ENCODE peak calls at places on chromosomes 12 and 14, in ten cellular contexts. One of them, this sample, is unnamed.

GRCh38 chr12:45831590-45831989 is 102.1 kb downstream of the ARID2 start:
- DNase-seq in upper lobe of right lung: no peak
- DNase-seq in HTR-8/SVneo: no peak
- DNase-seq in LNCaP clone FGC: no peak
- DNase-seq in HFF-Myc: no peak
- DNase-seq in D341Med: no peak
- DNase-seq in GM03348: no peak
- DNase-seq in mesothelial cell of epicardium: no peak
- DNase-seq in NCI-H2081 treated with DMSO at 0.1 percent for 48 hours: no peak
- DNase-seq in progenitor cell of endocrine pancreas: no peak
- DNase-seq in this sample: no peak

GRCh38 chr14:58659846-58660245 is 22.1 kb downstream of the DACT1 start:
- DNase-seq in upper lobe of right lung: no peak
- DNase-seq in HTR-8/SVneo: no peak
- DNase-seq in LNCaP clone FGC: no peak
- DNase-seq in HFF-Myc: no peak
- DNase-seq in D341Med: no peak
- DNase-seq in GM03348: no peak
- DNase-seq in mesothelial cell of epicardium: no peak
- DNase-seq in NCI-H2081 treated with DMSO at 0.1 percent for 48 hours: no peak
- DNase-seq in progenitor cell of endocrine pancreas: no peak
- DNase-seq in this sample: no peak

GRCh38 chr14:101553931-101554330 is 7.4 kb upstream of the DIO3 start:
- DNase-seq in upper lobe of right lung: no peak
- DNase-seq in HTR-8/SVneo: no peak
- DNase-seq in LNCaP clone FGC: no peak
- DNase-seq in HFF-Myc: no peak
- DNase-seq in D341Med: no peak
- DNase-seq in GM03348: no peak
- DNase-seq in mesothelial cell of epicardium: no peak
- DNase-seq in NCI-H2081 treated with DMSO at 0.1 percent for 48 hours: no peak
- DNase-seq in progenitor cell of endocrine pancreas: no peak
- DNase-seq in this sample: no peak

GRCh38 chr14:74524813-74525135 is 31.2 kb downstream of the ISCA2 start:
- DNase-seq in upper lobe of right lung: no peak
- DNase-seq in HTR-8/SVneo: no peak
- DNase-seq in LNCaP clone FGC: no peak
- DNase-seq in HFF-Myc: no peak
- DNase-seq in D341Med: no peak
- DNase-seq in GM03348: no peak
- DNase-seq in mesothelial cell of epicardium: no peak
- DNase-seq in NCI-H2081 treated with DMSO at 0.1 percent for 48 hours: no peak
- DNase-seq in progenitor cell of endocrine pancreas: no peak
- DNase-seq in this sample: no peak

GRCh38 chr12:9064815-9065606 is 50.7 kb downstream of the A2M start:
- DNase-seq in upper lobe of right lung: peak
- DNase-seq in HTR-8/SVneo: peak
- DNase-seq in LNCaP clone FGC: peak
- DNase-seq in HFF-Myc: no peak
- DNase-seq in D341Med: peak
- DNase-seq in GM03348: peak
- DNase-seq in mesothelial cell of epicardium: peak
- DNase-seq in NCI-H2081 treated with DMSO at 0.1 percent for 48 hours: no peak
- DNase-seq in progenitor cell of endocrine pancreas: peak
- DNase-seq in this sample: peak

GRCh38 chr12:113808095-113808951 is 157.8 kb downstream of the RBM19 start:
- DNase-seq in upper lobe of right lung: no peak
- DNase-seq in HTR-8/SVneo: no peak
- DNase-seq in LNCaP clone FGC: no peak
- DNase-seq in HFF-Myc: no peak
- DNase-seq in D341Med: no peak
- DNase-seq in GM03348: no peak
- DNase-seq in mesothelial cell of epicardium: no peak
- DNase-seq in NCI-H2081 treated with DMSO at 0.1 percent for 48 hours: no peak
- DNase-seq in progenitor cell of endocrine pancreas: no peak
- DNase-seq in this sample: no peak

GRCh38 chr12:11499802-11500201 is 104.4 kb upstream of the PRB2 start:
- DNase-seq in upper lobe of right lung: no peak
- DNase-seq in HTR-8/SVneo: no peak
- DNase-seq in LNCaP clone FGC: no peak
- DNase-seq in HFF-Myc: no peak
- DNase-seq in D341Med: no peak
- DNase-seq in GM03348: no peak
- DNase-seq in mesothelial cell of epicardium: no peak
- DNase-seq in NCI-H2081 treated with DMSO at 0.1 percent for 48 hours: no peak
- DNase-seq in progenitor cell of endocrine pancreas: no peak
- DNase-seq in this sample: no peak

GRCh38 chr14:56136571-56137498 is 18.6 kb downstream of the PELI2 start:
- DNase-seq in upper lobe of right lung: no peak
- DNase-seq in HTR-8/SVneo: no peak
- DNase-seq in LNCaP clone FGC: no peak
- DNase-seq in HFF-Myc: no peak
- DNase-seq in D341Med: no peak
- DNase-seq in GM03348: no peak
- DNase-seq in mesothelial cell of epicardium: no peak
- DNase-seq in NCI-H2081 treated with DMSO at 0.1 percent for 48 hours: no peak
- DNase-seq in progenitor cell of endocrine pancreas: no peak
- DNase-seq in this sample: no peak

GRCh38 chr12:112162261-112162790 is 37.0 kb downstream of the TRAFD1 start:
- DNase-seq in upper lobe of right lung: peak
- DNase-seq in HTR-8/SVneo: no peak
- DNase-seq in LNCaP clone FGC: no peak
- DNase-seq in HFF-Myc: no peak
- DNase-seq in D341Med: peak
- DNase-seq in GM03348: no peak
- DNase-seq in mesothelial cell of epicardium: no peak
- DNase-seq in NCI-H2081 treated with DMSO at 0.1 percent for 48 hours: no peak
- DNase-seq in progenitor cell of endocrine pancreas: no peak
- DNase-seq in this sample: no peak

GRCh38 chr12:64780531-64781373 is 21.5 kb upstream of the GNS start:
- DNase-seq in upper lobe of right lung: peak
- DNase-seq in HTR-8/SVneo: peak
- DNase-seq in LNCaP clone FGC: no peak
- DNase-seq in HFF-Myc: no peak
- DNase-seq in D341Med: peak
- DNase-seq in GM03348: peak
- DNase-seq in mesothelial cell of epicardium: peak
- DNase-seq in NCI-H2081 treated with DMSO at 0.1 percent for 48 hours: peak
- DNase-seq in progenitor cell of endocrine pancreas: peak
- DNase-seq in this sample: no peak

GRCh38 chr12:49662998-49663843 is 39.9 kb downstream of the PRPF40B start:
- DNase-seq in upper lobe of right lung: peak
- DNase-seq in HTR-8/SVneo: peak
- DNase-seq in LNCaP clone FGC: no peak
- DNase-seq in HFF-Myc: peak
- DNase-seq in D341Med: no peak
- DNase-seq in GM03348: peak
- DNase-seq in mesothelial cell of epicardium: no peak
- DNase-seq in NCI-H2081 treated with DMSO at 0.1 percent for 48 hours: no peak
- DNase-seq in progenitor cell of endocrine pancreas: no peak
- DNase-seq in this sample: peak

GRCh38 chr14:63853831-63854293 is 1.1 kb downstream of the SYNE2 start:
- DNase-seq in upper lobe of right lung: peak
- DNase-seq in HTR-8/SVneo: peak
- DNase-seq in LNCaP clone FGC: peak
- DNase-seq in HFF-Myc: no peak
- DNase-seq in D341Med: peak
- DNase-seq in GM03348: peak
- DNase-seq in mesothelial cell of epicardium: peak
- DNase-seq in NCI-H2081 treated with DMSO at 0.1 percent for 48 hours: no peak
- DNase-seq in progenitor cell of endocrine pancreas: peak
- DNase-seq in this sample: no peak

GRCh38 chr14:92677087-92677668 is 71.2 kb downstream of the LGMN start:
- DNase-seq in upper lobe of right lung: peak
- DNase-seq in HTR-8/SVneo: no peak
- DNase-seq in LNCaP clone FGC: no peak
- DNase-seq in HFF-Myc: no peak
- DNase-seq in D341Med: no peak
- DNase-seq in GM03348: no peak
- DNase-seq in mesothelial cell of epicardium: no peak
- DNase-seq in NCI-H2081 treated with DMSO at 0.1 percent for 48 hours: no peak
- DNase-seq in progenitor cell of endocrine pancreas: no peak
- DNase-seq in this sample: no peak

GRCh38 chr14:91872517-91873470 is 5.5 kb upstream of the TC2N start:
- DNase-seq in upper lobe of right lung: peak
- DNase-seq in HTR-8/SVneo: no peak
- DNase-seq in LNCaP clone FGC: peak
- DNase-seq in HFF-Myc: no peak
- DNase-seq in D341Med: no peak
- DNase-seq in GM03348: peak
- DNase-seq in mesothelial cell of epicardium: no peak
- DNase-seq in NCI-H2081 treated with DMSO at 0.1 percent for 48 hours: no peak
- DNase-seq in progenitor cell of endocrine pancreas: no peak
- DNase-seq in this sample: no peak

GRCh38 chr12:8698830-8699330 is 1.1 kb downstream of the RIMKLB start:
- DNase-seq in upper lobe of right lung: no peak
- DNase-seq in HTR-8/SVneo: no peak
- DNase-seq in LNCaP clone FGC: no peak
- DNase-seq in HFF-Myc: no peak
- DNase-seq in D341Med: no peak
- DNase-seq in GM03348: peak
- DNase-seq in mesothelial cell of epicardium: no peak
- DNase-seq in NCI-H2081 treated with DMSO at 0.1 percent for 48 hours: no peak
- DNase-seq in progenitor cell of endocrine pancreas: no peak
- DNase-seq in this sample: no peak

GRCh38 chr14:24261969-24262327 is 1.0 kb downstream of the TGM1 start:
- DNase-seq in upper lobe of right lung: no peak
- DNase-seq in HTR-8/SVneo: no peak
- DNase-seq in LNCaP clone FGC: no peak
- DNase-seq in HFF-Myc: no peak
- DNase-seq in D341Med: no peak
- DNase-seq in GM03348: no peak
- DNase-seq in mesothelial cell of epicardium: no peak
- DNase-seq in NCI-H2081 treated with DMSO at 0.1 percent for 48 hours: no peak
- DNase-seq in progenitor cell of endocrine pancreas: no peak
- DNase-seq in this sample: no peak

GRCh38 chr14:86217523-86217922 is 687.6 kb downstream of the FLRT2 start:
- DNase-seq in upper lobe of right lung: no peak
- DNase-seq in HTR-8/SVneo: no peak
- DNase-seq in LNCaP clone FGC: no peak
- DNase-seq in HFF-Myc: no peak
- DNase-seq in D341Med: no peak
- DNase-seq in GM03348: no peak
- DNase-seq in mesothelial cell of epicardium: no peak
- DNase-seq in NCI-H2081 treated with DMSO at 0.1 percent for 48 hours: no peak
- DNase-seq in progenitor cell of endocrine pancreas: no peak
- DNase-seq in this sample: no peak

GRCh38 chr14:55031190-55031589 is 4.2 kb downstream of the SOCS4 start:
- DNase-seq in upper lobe of right lung: no peak
- DNase-seq in HTR-8/SVneo: no peak
- DNase-seq in LNCaP clone FGC: no peak
- DNase-seq in HFF-Myc: no peak
- DNase-seq in D341Med: no peak
- DNase-seq in GM03348: no peak
- DNase-seq in mesothelial cell of epicardium: no peak
- DNase-seq in NCI-H2081 treated with DMSO at 0.1 percent for 48 hours: no peak
- DNase-seq in progenitor cell of endocrine pancreas: no peak
- DNase-seq in this sample: no peak

GRCh38 chr12:69324797-69325466 is 23.2 kb upstream of the LYZ start:
- DNase-seq in upper lobe of right lung: no peak
- DNase-seq in HTR-8/SVneo: no peak
- DNase-seq in LNCaP clone FGC: no peak
- DNase-seq in HFF-Myc: no peak
- DNase-seq in D341Med: no peak
- DNase-seq in GM03348: no peak
- DNase-seq in mesothelial cell of epicardium: no peak
- DNase-seq in NCI-H2081 treated with DMSO at 0.1 percent for 48 hours: no peak
- DNase-seq in progenitor cell of endocrine pancreas: no peak
- DNase-seq in this sample: no peak

GRCh38 chr14:34930591-34931069 is 52.2 kb upstream of the SRP54 start:
- DNase-seq in upper lobe of right lung: no peak
- DNase-seq in HTR-8/SVneo: no peak
- DNase-seq in LNCaP clone FGC: no peak
- DNase-seq in HFF-Myc: no peak
- DNase-seq in D341Med: no peak
- DNase-seq in GM03348: no peak
- DNase-seq in mesothelial cell of epicardium: no peak
- DNase-seq in NCI-H2081 treated with DMSO at 0.1 percent for 48 hours: no peak
- DNase-seq in progenitor cell of endocrine pancreas: no peak
- DNase-seq in this sample: no peak

GRCh38 chr12:56487448-56488040 is 417 bp downstream of the GLS2 start:
- DNase-seq in upper lobe of right lung: peak
- DNase-seq in HTR-8/SVneo: no peak
- DNase-seq in LNCaP clone FGC: no peak
- DNase-seq in HFF-Myc: no peak
- DNase-seq in D341Med: peak
- DNase-seq in GM03348: peak
- DNase-seq in mesothelial cell of epicardium: peak
- DNase-seq in NCI-H2081 treated with DMSO at 0.1 percent for 48 hours: no peak
- DNase-seq in progenitor cell of endocrine pancreas: peak
- DNase-seq in this sample: no peak

GRCh38 chr12:108611884-108612415 is 14.1 kb upstream of the TMEM119 start:
- DNase-seq in upper lobe of right lung: no peak
- DNase-seq in HTR-8/SVneo: peak
- DNase-seq in LNCaP clone FGC: no peak
- DNase-seq in HFF-Myc: no peak
- DNase-seq in D341Med: peak
- DNase-seq in GM03348: peak
- DNase-seq in mesothelial cell of epicardium: no peak
- DNase-seq in NCI-H2081 treated with DMSO at 0.1 percent for 48 hours: no peak
- DNase-seq in progenitor cell of endocrine pancreas: no peak
- DNase-seq in this sample: peak

GRCh38 chr12:39605996-39606395 is 13.6 kb downstream of the ABCD2 start:
- DNase-seq in upper lobe of right lung: no peak
- DNase-seq in HTR-8/SVneo: peak
- DNase-seq in LNCaP clone FGC: no peak
- DNase-seq in HFF-Myc: no peak
- DNase-seq in D341Med: no peak
- DNase-seq in GM03348: no peak
- DNase-seq in mesothelial cell of epicardium: no peak
- DNase-seq in NCI-H2081 treated with DMSO at 0.1 percent for 48 hours: no peak
- DNase-seq in progenitor cell of endocrine pancreas: no peak
- DNase-seq in this sample: no peak

GRCh38 chr12:47715877-47716548 is 9.3 kb downstream of the ENDOU start:
- DNase-seq in upper lobe of right lung: no peak
- DNase-seq in HTR-8/SVneo: no peak
- DNase-seq in LNCaP clone FGC: no peak
- DNase-seq in HFF-Myc: no peak
- DNase-seq in D341Med: no peak
- DNase-seq in GM03348: no peak
- DNase-seq in mesothelial cell of epicardium: no peak
- DNase-seq in NCI-H2081 treated with DMSO at 0.1 percent for 48 hours: no peak
- DNase-seq in progenitor cell of endocrine pancreas: no peak
- DNase-seq in this sample: no peak

GRCh38 chr14:24996930-24997329 is 53.0 kb downstream of the STXBP6 start:
- DNase-seq in upper lobe of right lung: no peak
- DNase-seq in HTR-8/SVneo: no peak
- DNase-seq in LNCaP clone FGC: no peak
- DNase-seq in HFF-Myc: no peak
- DNase-seq in D341Med: no peak
- DNase-seq in GM03348: no peak
- DNase-seq in mesothelial cell of epicardium: no peak
- DNase-seq in NCI-H2081 treated with DMSO at 0.1 percent for 48 hours: no peak
- DNase-seq in progenitor cell of endocrine pancreas: no peak
- DNase-seq in this sample: no peak

GRCh38 chr12:27595231-27595642 is 71.2 kb downstream of the PPFIBP1 start:
- DNase-seq in upper lobe of right lung: no peak
- DNase-seq in HTR-8/SVneo: no peak
- DNase-seq in LNCaP clone FGC: no peak
- DNase-seq in HFF-Myc: peak
- DNase-seq in D341Med: no peak
- DNase-seq in GM03348: peak
- DNase-seq in mesothelial cell of epicardium: no peak
- DNase-seq in NCI-H2081 treated with DMSO at 0.1 percent for 48 hours: no peak
- DNase-seq in progenitor cell of endocrine pancreas: no peak
- DNase-seq in this sample: no peak

GRCh38 chr14:91313154-91313850 is 68.8 kb upstream of the GPR68 start:
- DNase-seq in upper lobe of right lung: peak
- DNase-seq in HTR-8/SVneo: no peak
- DNase-seq in LNCaP clone FGC: no peak
- DNase-seq in HFF-Myc: no peak
- DNase-seq in D341Med: no peak
- DNase-seq in GM03348: no peak
- DNase-seq in mesothelial cell of epicardium: no peak
- DNase-seq in NCI-H2081 treated with DMSO at 0.1 percent for 48 hours: no peak
- DNase-seq in progenitor cell of endocrine pancreas: no peak
- DNase-seq in this sample: no peak

GRCh38 chr14:99415496-99416281 is 65.0 kb downstream of the SETD3 start:
- DNase-seq in upper lobe of right lung: no peak
- DNase-seq in HTR-8/SVneo: peak
- DNase-seq in LNCaP clone FGC: peak
- DNase-seq in HFF-Myc: peak
- DNase-seq in D341Med: peak
- DNase-seq in GM03348: peak
- DNase-seq in mesothelial cell of epicardium: peak
- DNase-seq in NCI-H2081 treated with DMSO at 0.1 percent for 48 hours: peak
- DNase-seq in progenitor cell of endocrine pancreas: peak
- DNase-seq in this sample: no peak

This sample was measured in iPS DF 19.7.